ENCODE peak calls at places on chromosomes 5 and 9, in five cellular contexts. One of them, this sample, is unnamed.

GRCh38 chr9:35521708-35522107 is 31.8 kb downstream of the RUSC2 start:
- DNase-seq in brain microvascular endothelial cell: peak
- DNase-seq in T-helper 17 cell: no peak
- DNase-seq in stimulated activated naive CD4-positive, alpha-beta T cell: no peak
- DNase-seq in LoVo: no peak
- DNase-seq in this sample: peak

GRCh38 chr5:53503819-53504218 is 23.4 kb downstream of the FST start:
- DNase-seq in brain microvascular endothelial cell: no peak
- DNase-seq in T-helper 17 cell: no peak
- DNase-seq in stimulated activated naive CD4-positive, alpha-beta T cell: no peak
- DNase-seq in LoVo: no peak
- DNase-seq in this sample: peak

GRCh38 chr5:42944989-42945388 is 95.1 kb downstream of the ANXA2R start:
- DNase-seq in brain microvascular endothelial cell: peak
- DNase-seq in T-helper 17 cell: no peak
- DNase-seq in stimulated activated naive CD4-positive, alpha-beta T cell: no peak
- DNase-seq in LoVo: peak
- DNase-seq in this sample: peak

GRCh38 chr5:69230181-69230580 is 4.5 kb upstream of the CDK7 start:
- DNase-seq in brain microvascular endothelial cell: no peak
- DNase-seq in T-helper 17 cell: no peak
- DNase-seq in stimulated activated naive CD4-positive, alpha-beta T cell: no peak
- DNase-seq in LoVo: no peak
- DNase-seq in this sample: no peak

GRCh38 chr9:16121593-16121992 is 568.8 kb downstream of the CCDC171 start:
- DNase-seq in brain microvascular endothelial cell: peak
- DNase-seq in T-helper 17 cell: no peak
- DNase-seq in stimulated activated naive CD4-positive, alpha-beta T cell: no peak
- DNase-seq in LoVo: no peak
- DNase-seq in this sample: no peak

GRCh38 chr9:111815200-111816070 is 20.7 kb upstream of the SHOC1 start:
- DNase-seq in brain microvascular endothelial cell: no peak
- DNase-seq in T-helper 17 cell: no peak
- DNase-seq in stimulated activated naive CD4-positive, alpha-beta T cell: no peak
- DNase-seq in LoVo: no peak
- DNase-seq in this sample: no peak

GRCh38 chr9:14532716-14533115 is 160.5 kb downstream of the ZDHHC21 start:
- DNase-seq in brain microvascular endothelial cell: no peak
- DNase-seq in T-helper 17 cell: no peak
- DNase-seq in stimulated activated naive CD4-positive, alpha-beta T cell: no peak
- DNase-seq in LoVo: peak
- DNase-seq in this sample: peak

GRCh38 chr9:78118742-78119473 is 87.3 kb upstream of the GNAQ start:
- DNase-seq in brain microvascular endothelial cell: no peak
- DNase-seq in T-helper 17 cell: no peak
- DNase-seq in stimulated activated naive CD4-positive, alpha-beta T cell: no peak
- DNase-seq in LoVo: peak
- DNase-seq in this sample: peak

GRCh38 chr5:168592014-168592368 is 12.8 kb upstream of the PANK3 start:
- DNase-seq in brain microvascular endothelial cell: no peak
- DNase-seq in T-helper 17 cell: no peak
- DNase-seq in stimulated activated naive CD4-positive, alpha-beta T cell: no peak
- DNase-seq in LoVo: peak
- DNase-seq in this sample: peak

GRCh38 chr9:26919698-26920097 is 27.1 kb upstream of the CAAP1 start:
- DNase-seq in brain microvascular endothelial cell: no peak
- DNase-seq in T-helper 17 cell: no peak
- DNase-seq in stimulated activated naive CD4-positive, alpha-beta T cell: no peak
- DNase-seq in LoVo: no peak
- DNase-seq in this sample: no peak

GRCh38 chr9:120892748-120893584 is 16.0 kb upstream of the PHF19 start:
- DNase-seq in brain microvascular endothelial cell: peak
- DNase-seq in T-helper 17 cell: peak
- DNase-seq in stimulated activated naive CD4-positive, alpha-beta T cell: no peak
- DNase-seq in LoVo: peak
- DNase-seq in this sample: peak

GRCh38 chr9:20914556-20914955 is 116.9 kb downstream of the HACD4 start:
- DNase-seq in brain microvascular endothelial cell: no peak
- DNase-seq in T-helper 17 cell: no peak
- DNase-seq in stimulated activated naive CD4-positive, alpha-beta T cell: no peak
- DNase-seq in LoVo: no peak
- DNase-seq in this sample: no peak

GRCh38 chr5:31626604-31627234 is 12.2 kb upstream of the PDZD2 start:
- DNase-seq in brain microvascular endothelial cell: no peak
- DNase-seq in T-helper 17 cell: no peak
- DNase-seq in stimulated activated naive CD4-positive, alpha-beta T cell: no peak
- DNase-seq in LoVo: no peak
- DNase-seq in this sample: no peak

GRCh38 chr5:66151030-66151429 is 6.9 kb downstream of the SREK1 start:
- DNase-seq in brain microvascular endothelial cell: no peak
- DNase-seq in T-helper 17 cell: no peak
- DNase-seq in stimulated activated naive CD4-positive, alpha-beta T cell: no peak
- DNase-seq in LoVo: no peak
- DNase-seq in this sample: no peak

GRCh38 chr9:115213777-115214428 is 95.9 kb upstream of the TNC start:
- DNase-seq in brain microvascular endothelial cell: peak
- DNase-seq in T-helper 17 cell: no peak
- DNase-seq in stimulated activated naive CD4-positive, alpha-beta T cell: no peak
- DNase-seq in LoVo: no peak
- DNase-seq in this sample: peak

GRCh38 chr9:133995012-133995896 is 3.1 kb upstream of the VAV2 start:
- DNase-seq in brain microvascular endothelial cell: no peak
- DNase-seq in T-helper 17 cell: no peak
- DNase-seq in stimulated activated naive CD4-positive, alpha-beta T cell: no peak
- DNase-seq in LoVo: no peak
- DNase-seq in this sample: no peak

GRCh38 chr5:81971086-81971693 is 633 bp upstream of the ATG10 start:
- DNase-seq in brain microvascular endothelial cell: no peak
- DNase-seq in T-helper 17 cell: no peak
- DNase-seq in stimulated activated naive CD4-positive, alpha-beta T cell: no peak
- DNase-seq in LoVo: peak
- DNase-seq in this sample: peak

GRCh38 chr9:92325991-92326500 is 293 bp downstream of the CENPP start:
- DNase-seq in brain microvascular endothelial cell: no peak
- DNase-seq in T-helper 17 cell: no peak
- DNase-seq in stimulated activated naive CD4-positive, alpha-beta T cell: no peak
- DNase-seq in LoVo: no peak
- DNase-seq in this sample: no peak

GRCh38 chr5:103526164-103526915 is 36.2 kb downstream of the NUDT12 start:
- DNase-seq in brain microvascular endothelial cell: peak
- DNase-seq in T-helper 17 cell: no peak
- DNase-seq in stimulated activated naive CD4-positive, alpha-beta T cell: no peak
- DNase-seq in LoVo: no peak
- DNase-seq in this sample: peak

GRCh38 chr5:143946821-143947220 is 134.9 kb downstream of the HMHB1 start:
- DNase-seq in brain microvascular endothelial cell: no peak
- DNase-seq in T-helper 17 cell: no peak
- DNase-seq in stimulated activated naive CD4-positive, alpha-beta T cell: no peak
- DNase-seq in LoVo: no peak
- DNase-seq in this sample: no peak

GRCh38 chr5:62002436-62002835 is 303.6 kb upstream of the KIF2A start:
- DNase-seq in brain microvascular endothelial cell: no peak
- DNase-seq in T-helper 17 cell: no peak
- DNase-seq in stimulated activated naive CD4-positive, alpha-beta T cell: no peak
- DNase-seq in LoVo: no peak
- DNase-seq in this sample: no peak

GRCh38 chr5:1182633-1183423 is 18.6 kb upstream of the SLC6A19 start:
- DNase-seq in brain microvascular endothelial cell: no peak
- DNase-seq in T-helper 17 cell: no peak
- DNase-seq in stimulated activated naive CD4-positive, alpha-beta T cell: no peak
- DNase-seq in LoVo: no peak
- DNase-seq in this sample: no peak

GRCh38 chr9:135887585-135888050 is 19.7 kb downstream of the CAMSAP1 start:
- DNase-seq in brain microvascular endothelial cell: no peak
- DNase-seq in T-helper 17 cell: peak
- DNase-seq in stimulated activated naive CD4-positive, alpha-beta T cell: peak
- DNase-seq in LoVo: no peak
- DNase-seq in this sample: no peak

GRCh38 chr5:168793844-168794837 is 215.0 kb upstream of the PANK3 start:
- DNase-seq in brain microvascular endothelial cell: peak
- DNase-seq in T-helper 17 cell: no peak
- DNase-seq in stimulated activated naive CD4-positive, alpha-beta T cell: no peak
- DNase-seq in LoVo: no peak
- DNase-seq in this sample: peak

GRCh38 chr5:1751864-1752822 is 47.5 kb downstream of the MRPL36 start:
- DNase-seq in brain microvascular endothelial cell: no peak
- DNase-seq in T-helper 17 cell: no peak
- DNase-seq in stimulated activated naive CD4-positive, alpha-beta T cell: no peak
- DNase-seq in LoVo: no peak
- DNase-seq in this sample: no peak

GRCh38 chr9:21591221-21592062 is 109.3 kb upstream of the IFNE start:
- DNase-seq in brain microvascular endothelial cell: peak
- DNase-seq in T-helper 17 cell: no peak
- DNase-seq in stimulated activated naive CD4-positive, alpha-beta T cell: no peak
- DNase-seq in LoVo: peak
- DNase-seq in this sample: peak

GRCh38 chr5:78699565-78700143 is 51.1 kb upstream of the LHFPL2 start:
- DNase-seq in brain microvascular endothelial cell: peak
- DNase-seq in T-helper 17 cell: no peak
- DNase-seq in stimulated activated naive CD4-positive, alpha-beta T cell: no peak
- DNase-seq in LoVo: peak
- DNase-seq in this sample: peak

GRCh38 chr5:69136296-69136695 is 30.7 kb upstream of the CCNB1 start:
- DNase-seq in brain microvascular endothelial cell: no peak
- DNase-seq in T-helper 17 cell: no peak
- DNase-seq in stimulated activated naive CD4-positive, alpha-beta T cell: no peak
- DNase-seq in LoVo: no peak
- DNase-seq in this sample: peak

GRCh38 chr5:19855453-19855852 is 132.5 kb downstream of the CDH18 start:
- DNase-seq in brain microvascular endothelial cell: no peak
- DNase-seq in T-helper 17 cell: no peak
- DNase-seq in stimulated activated naive CD4-positive, alpha-beta T cell: no peak
- DNase-seq in LoVo: no peak
- DNase-seq in this sample: no peak

GRCh38 chr5:134570365-134570758 is 44.9 kb downstream of the JADE2 start:
- DNase-seq in brain microvascular endothelial cell: no peak
- DNase-seq in T-helper 17 cell: no peak
- DNase-seq in stimulated activated naive CD4-positive, alpha-beta T cell: no peak
- DNase-seq in LoVo: no peak
- DNase-seq in this sample: no peak

GRCh38 chr9:126880947-126881332 is 20.5 kb downstream of the ZBTB34 start:
- DNase-seq in brain microvascular endothelial cell: no peak
- DNase-seq in T-helper 17 cell: no peak
- DNase-seq in stimulated activated naive CD4-positive, alpha-beta T cell: no peak
- DNase-seq in LoVo: no peak
- DNase-seq in this sample: no peak

GRCh38 chr5:160635678-160636077 is 214.0 kb downstream of the PTTG1 start:
- DNase-seq in brain microvascular endothelial cell: no peak
- DNase-seq in T-helper 17 cell: no peak
- DNase-seq in stimulated activated naive CD4-positive, alpha-beta T cell: no peak
- DNase-seq in LoVo: no peak
- DNase-seq in this sample: no peak